ENCODE peak calls at places on chromosomes 2 and 18, in seven cellular contexts. A is tibial artery; V is IMR-90; R is PC-9; H is A549; Y is effector memory CD4-positive, alpha-beta T cell; Z is hepatocyte. B is an unnamed sample.

GRCh38 chr2:227623225-227623624 is 5.9 kb downstream of the SCYGR4 start:
- DNase-seq in Y (no peak), A (no peak), Z (peak; percentile 20), R (no peak), V (peak; percentile 75), H (no peak), B (no peak)

GRCh38 chr2:212863185-212863588 is 288.2 kb downstream of the IKZF2 start:
- DNase-seq in A (no peak), Y (no peak), H (peak; percentile 59), Z (peak; percentile 18), V (no peak), R (peak; percentile 48), B (peak; percentile 19)

GRCh38 chr18:49613141-49613641 is 51.3 kb downstream of the LIPG start:
- DNase-seq in V (no peak), R (no peak), Y (no peak), Z (no peak), A (no peak), H (no peak), B (no peak)

GRCh38 chr2:55112229-55113016 is 62.2 kb upstream of the RTN4 start:
- DNase-seq in Z (peak; percentile 77), V (peak; percentile 78), A (peak; percentile 89), Y (no peak), H (no peak), R (no peak), B (peak; percentile 90)

GRCh38 chr2:63843791-63844190 is 2.1 kb downstream of the UGP2 start:
- DNase-seq in Z (no peak), A (no peak), H (no peak), V (no peak), Y (no peak), R (no peak), B (no peak)

GRCh38 chr18:50726960-50727589 is 92.7 kb downstream of the MRO start:
- DNase-seq in A (no peak), R (no peak), V (no peak), Y (no peak), Z (no peak), H (no peak), B (peak; percentile 69)

GRCh38 chr2:151576080-151576479 is 158.2 kb downstream of the NEB start:
- DNase-seq in H (no peak), Z (peak; percentile 2), R (no peak), Y (no peak), V (no peak), A (no peak), B (no peak)

GRCh38 chr2:188276255-188276654 is 15.4 kb upstream of the GULP1 start:
- DNase-seq in A (no peak), Z (no peak), Y (no peak), R (no peak), V (no peak), H (no peak), B (no peak)

GRCh38 chr2:224027070-224027469 is 12.0 kb downstream of the SERPINE2 start:
- DNase-seq in V (no peak), H (no peak), Y (no peak), R (no peak), Z (no peak), A (no peak), B (no peak)

GRCh38 chr2:203594541-203594940 is 59.4 kb upstream of the RAPH1 start:
- DNase-seq in R (peak; percentile 70), A (no peak), Z (no peak), H (no peak), Y (no peak), V (peak; percentile 68), B (no peak)

GRCh38 chr2:133489641-133490411 is 78.4 kb downstream of the NCKAP5 start:
- DNase-seq in A (peak; percentile 67), Z (no peak), H (no peak), Y (no peak), V (peak; percentile 52), R (no peak), B (no peak)

GRCh38 chr18:46250084-46250811 is 146.1 kb downstream of the HAUS1 start:
- DNase-seq in Y (peak; percentile 31), Z (peak; percentile 75), V (peak; percentile 92), H (no peak), A (no peak), R (peak; percentile 98), B (no peak)

GRCh38 chr2:96259497-96259921 is 6.3 kb downstream of the TMEM127 start:
- DNase-seq in R (no peak), Z (peak; percentile 28), V (no peak), Y (no peak), H (no peak), A (no peak), B (peak; percentile 32)

GRCh38 chr18:72539861-72540260 is 4.3 kb downstream of the CBLN2 start:
- DNase-seq in Z (no peak), H (no peak), A (no peak), V (no peak), R (no peak), Y (no peak), B (no peak)

GRCh38 chr2:196783431-196784094 is 15.9 kb downstream of the GTF3C3 start:
- DNase-seq in H (no peak), Y (no peak), Z (no peak), A (no peak), V (peak; percentile 69), R (no peak), B (no peak)

GRCh38 chr18:40094441-40094840 is 1860.6 kb upstream of the PIK3C3 start:
- DNase-seq in A (no peak), H (no peak), Z (no peak), V (no peak), Y (no peak), R (no peak), B (no peak)

GRCh38 chr2:85761946-85762345 is 8.2 kb downstream of the ATOH8 start:
- DNase-seq in H (no peak), Y (no peak), A (no peak), Z (no peak), V (no peak), R (no peak), B (no peak)
- H3K4me1 ChIP-seq in H (peaks cover 41% of the 10 kb centered on the region), Y (no peaks in the 10 kb centered on the region), A (peaks cover 100% of the 10 kb centered on the region), Z (peaks cover 15% of the 10 kb centered on the region), V (peaks cover 21% of the 10 kb centered on the region), R (peaks cover 18% of the 10 kb centered on the region), B (peaks cover 3% of the 10 kb centered on the region)

GRCh38 chr2:62303818-62304217 is 107.9 kb downstream of the B3GNT2 start:
- DNase-seq in V (no peak), Z (no peak), R (no peak), A (no peak), Y (no peak), H (no peak), B (no peak)

GRCh38 chr2:62305421-62306176 is 109.7 kb downstream of the B3GNT2 start:
- DNase-seq in R (peak; percentile 60), V (no peak), Z (peak; percentile 20), H (no peak), Y (no peak), A (no peak), B (peak; percentile 48)

GRCh38 chr2:62306751-62307468 is 111.0 kb downstream of the B3GNT2 start:
- DNase-seq in Y (peak; percentile 40), Z (peak; percentile 24), A (no peak), V (peak; percentile 6), R (peak; percentile 99), H (no peak), B (no peak)

GRCh38 chr2:62302763-62303435 is 107.0 kb downstream of the B3GNT2 start:
- DNase-seq in A (no peak), H (no peak), R (no peak), Y (no peak), V (no peak), Z (no peak), B (no peak)

GRCh38 chr2:62304429-62305417 is 108.8 kb downstream of the B3GNT2 start:
- DNase-seq in A (peak; percentile 60), Y (no peak), H (no peak), V (peak; percentile 73), R (peak; percentile 100), Z (peak; percentile 68), B (peak; percentile 95)
- H3K27ac ChIP-seq in A (no peak overlapping the region), Y (no peak overlapping the region), H (no peak overlapping the region), V (no peak overlapping the region), R (peak overlapping the region; percentile 99), Z (peak overlapping the region; percentile 55), B (peak overlapping the region; percentile 18)

DNA sequence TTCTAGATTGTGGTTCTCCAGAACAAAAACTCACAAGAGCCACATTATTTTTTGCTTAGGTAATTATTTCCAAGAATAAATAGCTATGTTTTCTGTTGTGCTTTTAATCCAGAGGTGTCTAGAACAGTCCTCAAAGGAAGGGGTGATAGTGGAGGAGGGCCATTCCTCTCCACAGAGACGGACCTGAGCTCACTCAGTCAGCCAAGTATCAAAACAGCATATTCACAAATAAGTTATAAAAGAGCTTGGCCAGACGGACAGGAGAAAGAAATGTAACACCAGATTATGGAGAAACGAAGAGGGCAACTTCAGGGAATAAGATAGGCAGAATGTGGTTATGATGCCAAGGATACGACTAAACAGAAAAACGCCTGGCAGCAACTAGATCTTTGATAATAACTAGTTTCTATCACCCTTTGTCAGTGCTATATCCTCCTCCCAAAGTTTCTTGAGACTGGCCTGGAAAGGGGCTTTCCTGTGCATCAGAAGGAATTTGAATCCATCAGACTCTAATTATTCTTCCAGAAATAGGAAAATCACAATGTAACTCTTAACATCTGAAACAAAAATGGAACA is 42.6 kb downstream of the MAP4K3 start:
- DNase-seq in A (no peak), Y (no peak), Z (no peak), V (no peak), R (no peak), H (no peak), B (no peak)
- H3K4me3 ChIP-seq in A (no peak overlapping the region), Y (no peak overlapping the region), Z (no peak overlapping the region), V (no peak overlapping the region), R (no peak overlapping the region), H (no peak overlapping the region), B (no peak overlapping the region)

GRCh38 chr2:128635361-128635900 is 316.8 kb upstream of the HS6ST1 start:
- DNase-seq in Y (no peak), V (no peak), A (no peak), Z (no peak), R (no peak), H (no peak), B (peak; percentile 54)
- H3K4me1 ChIP-seq in Y (no peaks in the 10 kb centered on the region), V (no peaks in the 10 kb centered on the region), A (no peaks in the 10 kb centered on the region), Z (peaks cover 6% of the 10 kb centered on the region), R (no peaks in the 10 kb centered on the region), H (no peaks in the 10 kb centered on the region), B (no peaks in the 10 kb centered on the region)